ENCODE peak calls at places on chromosome 13, in four cellular contexts. One of them, this sample, is unnamed.

GRCh38 chr13:101700598-101700997 is 248.1 kb downstream of the ITGBL1 start:
- DNase-seq in mesothelial cell of epicardium: no peak
- DNase-seq in NCI-H82: no peak
- DNase-seq in iris pigment epithelial cell: peak
- DNase-seq in this sample: no peak

GRCh38 chr13:110812111-110812868 is 98.8 kb downstream of the ING1 start:
- DNase-seq in mesothelial cell of epicardium: no peak
- DNase-seq in NCI-H82: no peak
- DNase-seq in iris pigment epithelial cell: peak
- DNase-seq in this sample: no peak

GRCh38 chr13:27482996-27483395 is 32.6 kb upstream of the MTIF3 start:
- DNase-seq in mesothelial cell of epicardium: no peak
- DNase-seq in NCI-H82: peak
- DNase-seq in iris pigment epithelial cell: no peak
- DNase-seq in this sample: no peak

GRCh38 chr13:38872693-38873092 is 117.9 kb downstream of the STOML3 start:
- DNase-seq in mesothelial cell of epicardium: no peak
- DNase-seq in NCI-H82: peak
- DNase-seq in iris pigment epithelial cell: peak
- DNase-seq in this sample: no peak

GRCh38 chr13:81048026-81048461 is 707.1 kb upstream of the SPRY2 start:
- DNase-seq in mesothelial cell of epicardium: no peak
- DNase-seq in NCI-H82: no peak
- DNase-seq in iris pigment epithelial cell: peak
- DNase-seq in this sample: no peak

GRCh38 chr13:101127741-101128353 is 288.5 kb downstream of the NALCN start:
- DNase-seq in mesothelial cell of epicardium: no peak
- DNase-seq in NCI-H82: peak
- DNase-seq in iris pigment epithelial cell: peak
- DNase-seq in this sample: peak

GRCh38 chr13:29131159-29131558 is 311.0 kb downstream of the MTUS2 start:
- DNase-seq in mesothelial cell of epicardium: no peak
- DNase-seq in NCI-H82: no peak
- DNase-seq in iris pigment epithelial cell: no peak
- DNase-seq in this sample: no peak

GRCh38 chr13:50670272-50670671 is 173.2 kb downstream of the DLEU7 start:
- DNase-seq in mesothelial cell of epicardium: no peak
- DNase-seq in NCI-H82: no peak
- DNase-seq in iris pigment epithelial cell: no peak
- DNase-seq in this sample: no peak

GRCh38 chr13:23871616-23872220 is 17.5 kb downstream of the MIPEP start:
- DNase-seq in mesothelial cell of epicardium: no peak
- DNase-seq in NCI-H82: peak
- DNase-seq in iris pigment epithelial cell: peak
- DNase-seq in this sample: no peak

GRCh38 chr13:29546662-29547061 is 48.8 kb downstream of the SLC7A1 start:
- DNase-seq in mesothelial cell of epicardium: no peak
- DNase-seq in NCI-H82: peak
- DNase-seq in iris pigment epithelial cell: no peak
- DNase-seq in this sample: no peak

GRCh38 chr13:76965759-76966421 is 17.6 kb downstream of the ACOD1 start:
- DNase-seq in mesothelial cell of epicardium: peak
- DNase-seq in NCI-H82: no peak
- DNase-seq in iris pigment epithelial cell: peak
- DNase-seq in this sample: peak

GRCh38 chr13:111886217-111886945 is 180.6 kb upstream of the SOX1 start:
- DNase-seq in mesothelial cell of epicardium: no peak
- DNase-seq in NCI-H82: no peak
- DNase-seq in iris pigment epithelial cell: no peak
- DNase-seq in this sample: no peak

GRCh38 chr13:90233933-90234672 is 1113.4 kb upstream of the MIR17HG start:
- DNase-seq in mesothelial cell of epicardium: no peak
- DNase-seq in NCI-H82: no peak
- DNase-seq in iris pigment epithelial cell: no peak
- DNase-seq in this sample: no peak

GRCh38 chr13:51524846-51525566 is 59.3 kb upstream of the WDFY2 start:
- DNase-seq in mesothelial cell of epicardium: no peak
- DNase-seq in NCI-H82: no peak
- DNase-seq in iris pigment epithelial cell: peak
- DNase-seq in this sample: no peak

GRCh38 chr13:33870046-33870668 is 52.2 kb downstream of the RFC3 start:
- DNase-seq in mesothelial cell of epicardium: no peak
- DNase-seq in NCI-H82: peak
- DNase-seq in iris pigment epithelial cell: no peak
- DNase-seq in this sample: no peak

GRCh38 chr13:20652946-20653345 is 50.6 kb upstream of the IL17D start:
- DNase-seq in mesothelial cell of epicardium: no peak
- DNase-seq in NCI-H82: no peak
- DNase-seq in iris pigment epithelial cell: no peak
- DNase-seq in this sample: no peak

GRCh38 chr13:81295177-81295576 is 954.3 kb upstream of the SPRY2 start:
- DNase-seq in mesothelial cell of epicardium: no peak
- DNase-seq in NCI-H82: no peak
- DNase-seq in iris pigment epithelial cell: no peak
- DNase-seq in this sample: no peak

GRCh38 chr13:105370011-105370645 is 1165.3 kb downstream of the EFNB2 start:
- DNase-seq in mesothelial cell of epicardium: no peak
- DNase-seq in NCI-H82: no peak
- DNase-seq in iris pigment epithelial cell: peak
- DNase-seq in this sample: no peak

GRCh38 chr13:28865312-28865711 is 45.2 kb downstream of the MTUS2 start:
- DNase-seq in mesothelial cell of epicardium: no peak
- DNase-seq in NCI-H82: no peak
- DNase-seq in iris pigment epithelial cell: no peak
- DNase-seq in this sample: no peak

GRCh38 chr13:114089341-114089740 is 43.1 kb downstream of the RASA3 start:
- DNase-seq in mesothelial cell of epicardium: no peak
- DNase-seq in NCI-H82: no peak
- DNase-seq in iris pigment epithelial cell: no peak
- DNase-seq in this sample: no peak

GRCh38 chr13:37666036-37666435 is 67.5 kb upstream of the POSTN start:
- DNase-seq in mesothelial cell of epicardium: no peak
- DNase-seq in NCI-H82: no peak
- DNase-seq in iris pigment epithelial cell: peak
- DNase-seq in this sample: no peak

GRCh38 chr13:111911754-111912452 is 155.0 kb upstream of the SOX1 start:
- DNase-seq in mesothelial cell of epicardium: peak
- DNase-seq in NCI-H82: no peak
- DNase-seq in iris pigment epithelial cell: no peak
- DNase-seq in this sample: no peak

GRCh38 chr13:29507356-29507755 is 88.1 kb downstream of the SLC7A1 start:
- DNase-seq in mesothelial cell of epicardium: no peak
- DNase-seq in NCI-H82: peak
- DNase-seq in iris pigment epithelial cell: no peak
- DNase-seq in this sample: no peak

GRCh38 chr13:38921081-38921480 is 69.5 kb downstream of the STOML3 start:
- DNase-seq in mesothelial cell of epicardium: no peak
- DNase-seq in NCI-H82: no peak
- DNase-seq in iris pigment epithelial cell: no peak
- DNase-seq in this sample: no peak

GRCh38 chr13:113904411-113904810 is 40.5 kb upstream of the GAS6 start:
- DNase-seq in mesothelial cell of epicardium: peak
- DNase-seq in NCI-H82: peak
- DNase-seq in iris pigment epithelial cell: peak
- DNase-seq in this sample: no peak

GRCh38 chr13:99687728-99688397 is 186.6 kb downstream of the TM9SF2 start:
- DNase-seq in mesothelial cell of epicardium: no peak
- DNase-seq in NCI-H82: no peak
- DNase-seq in iris pigment epithelial cell: peak
- DNase-seq in this sample: no peak

GRCh38 chr13:39776439-39776838 is 121.0 kb downstream of the COG6 start:
- DNase-seq in mesothelial cell of epicardium: no peak
- DNase-seq in NCI-H82: no peak
- DNase-seq in iris pigment epithelial cell: peak
- DNase-seq in this sample: no peak

GRCh38 chr13:106520205-106521004 is 15.1 kb downstream of the EFNB2 start:
- DNase-seq in mesothelial cell of epicardium: no peak
- DNase-seq in NCI-H82: no peak
- DNase-seq in iris pigment epithelial cell: peak
- DNase-seq in this sample: no peak

GRCh38 chr13:85910962-85911361 is 111.7 kb upstream of the SLITRK6 start:
- DNase-seq in mesothelial cell of epicardium: no peak
- DNase-seq in NCI-H82: no peak
- DNase-seq in iris pigment epithelial cell: no peak
- DNase-seq in this sample: no peak

GRCh38 chr13:23799945-23800344 is 89.3 kb downstream of the MIPEP start:
- DNase-seq in mesothelial cell of epicardium: no peak
- DNase-seq in NCI-H82: no peak
- DNase-seq in iris pigment epithelial cell: peak
- DNase-seq in this sample: no peak

GRCh38 chr13:99653526-99653925 is 152.3 kb downstream of the TM9SF2 start:
- DNase-seq in mesothelial cell of epicardium: no peak
- DNase-seq in NCI-H82: no peak
- DNase-seq in iris pigment epithelial cell: no peak
- DNase-seq in this sample: no peak

GRCh38 chr13:66312312-66313087 is 917.6 kb downstream of the PCDH9 start:
- DNase-seq in mesothelial cell of epicardium: no peak
- DNase-seq in NCI-H82: no peak
- DNase-seq in iris pigment epithelial cell: peak
- DNase-seq in this sample: peak

GRCh38 chr13:40181203-40181845 is 485.1 kb downstream of the FOXO1 start:
- DNase-seq in mesothelial cell of epicardium: no peak
- DNase-seq in NCI-H82: peak
- DNase-seq in iris pigment epithelial cell: peak
- DNase-seq in this sample: no peak

GRCh38 chr13:40146063-40146462 is 490.6 kb downstream of the COG6 start:
- DNase-seq in mesothelial cell of epicardium: no peak
- DNase-seq in NCI-H82: no peak
- DNase-seq in iris pigment epithelial cell: no peak
- DNase-seq in this sample: no peak

GRCh38 chr13:76231522-76232167 is 595.5 kb downstream of the LMO7 start:
- DNase-seq in mesothelial cell of epicardium: no peak
- DNase-seq in NCI-H82: no peak
- DNase-seq in iris pigment epithelial cell: no peak
- DNase-seq in this sample: no peak

GRCh38 chr13:41007359-41008118 is 11.6 kb downstream of the ELF1 start:
- DNase-seq in mesothelial cell of epicardium: no peak
- DNase-seq in NCI-H82: no peak
- DNase-seq in iris pigment epithelial cell: peak
- DNase-seq in this sample: no peak

This sample was measured in amniotic stem cell.